ENCODE peak calls at places on chromosomes 7 and 10, in four cellular contexts. K, S, Q and W are unnamed samples. For H3K36me3, the result is how much of the 10 kb centered on the place peaks cover.

GRCh38 chr7:30163231-30163894 is 28.6 kb downstream of the MTURN start:
- DNase-seq in S (no peak), K (no peak), Q (peak), W (peak)

GRCh38 chr7:92809397-92810241 is 26.8 kb downstream of the CDK6 start:
- DNase-seq in K (peak), Q (peak), S (peak), W (peak)

GRCh38 chr7:41257660-41258059 is 445.2 kb downstream of the INHBA start:
- DNase-seq in Q (no peak), S (no peak), K (no peak), W (no peak)

GRCh38 chr10:94571528-94571927 is 25.9 kb downstream of the HELLS start:
- DNase-seq in K (no peak), S (peak), Q (peak), W (no peak)

GRCh38 chr10:49359349-49360231 is 36.3 kb downstream of the DRGX start:
- DNase-seq in K (no peak), Q (no peak), S (peak), W (no peak)

GRCh38 chr10:107727762-107728317 is 563.3 kb upstream of the SORCS1 start:
- DNase-seq in K (peak), S (peak), Q (peak), W (peak)

GRCh38 chr10:72243822-72244437 is 27.9 kb upstream of the ASCC1 start:
- DNase-seq in K (peak), S (peak), Q (peak), W (peak)

GRCh38 chr7:37493810-37494209 is 45.1 kb upstream of the ELMO1 start:
- DNase-seq in S (no peak), K (no peak), Q (no peak), W (no peak)

GRCh38 chr7:128357366-128357662 is 4.2 kb downstream of the PRRT4 start:
- DNase-seq in S (no peak), Q (no peak), K (no peak), W (no peak)

GRCh38 chr7:98283127-98283886 is 1.8 kb downstream of the BRI3 start:
- DNase-seq in K (peak), Q (peak), S (peak), W (no peak)

GRCh38 chr7:3194501-3195141 is 106.4 kb upstream of the SDK1 start:
- DNase-seq in S (no peak), Q (peak), K (peak), W (peak)

GRCh38 chr7:24227603-24228359 is 56.2 kb upstream of the NPY start:
- DNase-seq in S (no peak), K (no peak), Q (no peak), W (no peak)

GRCh38 chr7:110835209-110835608 is 255.7 kb upstream of the LRRN3 start:
- DNase-seq in S (no peak), K (no peak), Q (no peak), W (peak)

GRCh38 chr7:3399858-3400257 is 98.8 kb downstream of the SDK1 start:
- DNase-seq in S (peak), Q (peak), K (peak), W (peak)

GRCh38 chr10:125621052-125621451 is 61.9 kb downstream of the TEX36 start:
- DNase-seq in K (no peak), Q (no peak), S (no peak), W (no peak)

GRCh38 chr7:4834601-4835397 is 27.0 kb downstream of the PAPOLB start:
- DNase-seq in Q (no peak), S (no peak), K (no peak), W (no peak)

GRCh38 chr7:41832936-41833335 is 130.0 kb upstream of the INHBA start:
- DNase-seq in S (peak), Q (peak), K (peak), W (no peak)

GRCh38 chr10:92538231-92538958 is 35.5 kb downstream of the IDE start:
- DNase-seq in K (no peak), S (no peak), Q (no peak), W (no peak)

GRCh38 chr10:63376560-63377304 is 89.0 kb downstream of the JMJD1C start:
- DNase-seq in S (peak), Q (peak), K (peak), W (peak)

GRCh38 chr10:29917311-29917710 is 142.1 kb downstream of the JCAD start:
- DNase-seq in K (peak), Q (peak), S (no peak), W (no peak)

GRCh38 chr7:15947749-15948148 is 261.3 kb upstream of the MEOX2 start:
- DNase-seq in K (no peak), Q (no peak), S (peak), W (no peak)

GRCh38 chr10:75527542-75527941 is 96.1 kb downstream of the LRMDA start:
- DNase-seq in K (no peak), Q (no peak), S (no peak), W (no peak)

GRCh38 chr10:119270893-119271361 is 63.6 kb downstream of the GRK5 start:
- DNase-seq in S (no peak), K (peak), Q (peak), W (no peak)

GRCh38 chr10:132421377-132422168 is 24.6 kb downstream of the PWWP2B start:
- DNase-seq in S (peak), Q (peak), K (peak), W (no peak)

GRCh38 chr7:158351051-158351450 is 236.6 kb downstream of the PTPRN2 start:
- DNase-seq in S (no peak), K (no peak), Q (no peak), W (no peak)

GRCh38 chr10:62261666-62262065 is 7.0 kb downstream of the RTKN2 start:
- DNase-seq in S (peak), Q (peak), K (no peak), W (no peak)

GRCh38 chr10:62266611-62267010 is 2.0 kb downstream of the RTKN2 start:
- DNase-seq in K (no peak), Q (peak), S (no peak), W (peak)

GRCh38 chr10:62266147-62266546 is 2.5 kb downstream of the RTKN2 start:
- DNase-seq in K (no peak), Q (no peak), S (no peak), W (peak)

GRCh38 chr10:62264702-62265436 is 3.8 kb downstream of the RTKN2 start:
- DNase-seq in K (peak), Q (peak), S (peak), W (peak)

DNA sequence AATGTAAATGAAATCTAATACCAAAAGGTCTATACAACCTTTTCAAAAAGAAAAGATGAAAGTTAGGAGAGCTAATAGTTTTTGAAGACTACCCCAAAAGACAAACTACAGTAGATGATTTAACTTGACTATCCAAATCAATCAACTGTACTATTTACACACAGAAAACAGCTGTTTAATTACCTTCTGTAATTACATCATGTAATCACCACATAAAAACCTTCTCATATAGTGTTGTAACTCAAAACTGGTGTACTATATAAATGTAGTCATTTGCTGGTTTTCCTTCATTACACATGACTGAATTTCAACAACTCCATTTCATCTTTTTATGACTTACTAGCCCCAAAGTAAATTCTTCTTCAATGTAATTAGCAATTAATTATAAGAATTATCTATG is 4.5 kb downstream of the RTKN2 start:
- DNase-seq in Q (no peak), K (no peak), S (no peak), W (no peak)
- H2AFZ ChIP-seq in Q (no peak), K (no peak), S (no peak), W (no peak)

GRCh38 chr7:141073173-141073640 is 657 bp upstream of the TMEM178B start:
- DNase-seq in K (peak), S (peak), Q (peak), W (no peak)
- TF ChIP-seq EZH2 in K (peak), S (peak), Q (peak), W (no peak)

GRCh38 chr10:13329565-13329964 is 18.5 kb downstream of the SEPHS1 start:
- DNase-seq in K (no peak), Q (no peak), S (no peak), W (no peak)
- H3K36me3 ChIP-seq in K (under half), Q (under half), S (half or more), W (under half)

GRCh38 chr7:150862356-150862755 is 10.0 kb downstream of the AOC1 start:
- DNase-seq in K (no peak), Q (no peak), S (no peak), W (no peak)

GRCh38 chr7:150858236-150859197 is 6.2 kb downstream of the AOC1 start:
- DNase-seq in Q (no peak), S (no peak), K (no peak), W (no peak)

GRCh38 chr7:150860978-150861295 is 8.6 kb downstream of the AOC1 start:
- DNase-seq in K (no peak), Q (no peak), S (no peak), W (no peak)

GRCh38 chr7:150857276-150858055 is 5.1 kb downstream of the AOC1 start:
- DNase-seq in S (no peak), Q (no peak), K (no peak), W (no peak)

GRCh38 chr7:150860291-150860977 is 8.1 kb downstream of the AOC1 start:
- DNase-seq in Q (no peak), K (no peak), S (no peak), W (no peak)
- H2AFZ ChIP-seq in Q (no peak), K (no peak), S (no peak), W (no peak)

DNA sequence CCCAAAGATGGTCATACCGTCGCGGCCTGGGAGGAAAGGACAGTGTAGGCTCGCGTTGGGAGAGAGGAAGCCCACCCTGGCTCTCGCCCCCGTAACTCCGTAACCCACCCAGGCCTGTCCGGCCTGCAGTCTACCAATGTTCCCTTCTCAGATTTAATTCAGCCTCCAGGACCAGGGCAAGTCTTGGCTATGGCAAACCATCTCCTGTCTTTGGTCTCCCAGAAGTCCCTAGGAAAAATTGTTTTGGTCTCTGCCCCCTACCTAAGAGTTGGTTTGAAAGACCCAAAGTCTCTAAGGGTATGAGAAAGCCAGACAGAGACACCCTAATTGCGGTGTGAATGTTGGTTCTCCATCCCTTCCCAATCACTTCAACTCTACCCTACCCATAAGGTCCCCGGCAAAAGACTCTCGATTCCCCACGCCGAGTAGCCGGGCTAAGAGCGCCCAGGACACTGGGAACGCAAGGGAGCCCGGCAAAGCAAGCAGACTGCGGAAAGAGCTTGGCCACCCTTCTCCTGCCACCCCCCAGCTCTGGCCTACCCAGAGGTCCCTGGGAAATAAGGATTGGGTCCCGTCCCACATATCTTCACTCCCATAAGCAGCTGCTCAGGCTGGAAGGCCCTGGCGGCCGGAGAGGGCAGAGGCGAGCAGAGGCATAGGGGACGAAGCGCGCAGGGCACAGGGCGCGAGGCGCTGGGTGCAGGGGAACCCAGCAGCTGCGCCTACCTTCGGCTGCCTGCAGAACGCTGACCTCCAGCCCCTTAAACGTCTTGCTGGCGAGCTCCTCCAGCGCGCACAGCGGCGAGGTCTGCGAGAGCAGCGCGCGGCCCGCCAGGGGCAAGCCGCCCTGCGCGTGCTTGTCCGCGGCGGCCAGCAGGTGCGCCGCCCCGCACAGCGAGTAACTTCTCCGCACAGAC is 1.2 kb downstream of the LBX1 start:
- DNase-seq in S (peak), Q (no peak), K (no peak), W (peak)
- TF ChIP-seq EZH2 in S (peak), Q (peak), K (peak), W (peak)

GRCh38 chr7:100111156-100111555 is 8.0 kb downstream of the TAF6 start:
- DNase-seq in Q (no peak), K (no peak), S (no peak), W (no peak)
- H3K36me3 ChIP-seq in Q (under half), K (under half), S (under half), W (under half)

DNA sequence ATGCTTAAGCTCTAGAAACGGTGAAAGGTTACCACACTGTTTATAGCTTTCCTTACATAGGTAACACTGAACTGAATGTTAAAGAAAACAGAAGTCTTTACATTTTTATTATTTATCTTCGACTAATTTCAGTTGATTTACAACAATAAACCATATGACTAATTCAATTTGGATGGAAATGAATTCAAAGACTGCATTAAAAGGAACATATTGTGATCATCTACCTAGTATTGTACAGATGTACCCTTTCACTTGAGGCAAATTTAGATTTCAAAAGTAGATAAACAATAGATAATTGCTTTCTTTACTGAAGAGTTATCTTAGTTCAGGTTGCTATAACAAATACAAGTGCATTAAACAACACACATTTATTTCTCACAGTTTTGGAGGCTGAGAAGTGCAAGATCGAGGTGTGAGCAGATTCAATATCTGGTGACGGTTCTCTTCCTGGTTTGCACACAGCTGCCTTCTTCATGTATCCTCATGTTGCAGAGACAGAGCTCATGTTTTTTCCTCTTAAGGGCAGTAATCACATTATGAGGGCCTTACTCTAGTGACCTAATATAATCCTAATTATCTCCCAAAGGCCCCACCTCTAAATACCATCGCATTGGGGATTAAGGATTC is 15.0 kb upstream of the ARMC3 start:
- DNase-seq in K (no peak), Q (no peak), S (no peak), W (no peak)
- H2AFZ ChIP-seq in K (no peak), Q (no peak), S (no peak), W (no peak)

GRCh38 chr10:98038333-98038732 is 7.9 kb upstream of the CRTAC1 start:
- DNase-seq in S (no peak), Q (no peak), K (no peak), W (no peak)
- TF ChIP-seq EZH2 in S (no peak), Q (no peak), K (no peak), W (no peak)